ENCODE peak calls at places on chromosomes 4 and X, in six cellular contexts. One of them, this sample, is unnamed.

GRCh38 chrX:124414281-124414680 is 67.9 kb downstream of the SH2D1A start:
- DNase-seq in tibial nerve: no peak
- DNase-seq in heart right ventricle: no peak
- DNase-seq in endodermal cell: no peak
- DNase-seq in fibroblast of lung: no peak
- DNase-seq in ovary: no peak
- DNase-seq in this sample: no peak

GRCh38 chrX:13001961-13002671 is 27.2 kb downstream of the TMSB4X start:
- DNase-seq in tibial nerve: no peak
- DNase-seq in heart right ventricle: no peak
- DNase-seq in endodermal cell: no peak
- DNase-seq in fibroblast of lung: peak; percentile 32
- DNase-seq in ovary: no peak
- DNase-seq in this sample: no peak

GRCh38 chr4:6105311-6105911 is 87.2 kb upstream of the C4orf50 start:
- DNase-seq in tibial nerve: no peak
- DNase-seq in heart right ventricle: no peak
- DNase-seq in endodermal cell: peak; percentile 57
- DNase-seq in fibroblast of lung: no peak
- DNase-seq in ovary: no peak
- DNase-seq in this sample: no peak

GRCh38 chr4:3337357-3337732 is 44.5 kb downstream of the RGS12 start:
- DNase-seq in tibial nerve: no peak
- DNase-seq in heart right ventricle: no peak
- DNase-seq in endodermal cell: no peak
- DNase-seq in fibroblast of lung: no peak
- DNase-seq in ovary: no peak
- DNase-seq in this sample: no peak

GRCh38 chr4:186149872-186150271 is 41.5 kb upstream of the CYP4V2 start:
- DNase-seq in tibial nerve: peak; percentile 72
- DNase-seq in heart right ventricle: peak; percentile 70
- DNase-seq in endodermal cell: peak; percentile 96
- DNase-seq in fibroblast of lung: no peak
- DNase-seq in ovary: peak; percentile 62
- DNase-seq in this sample: no peak

GRCh38 chr4:84750956-84751275 is 168.0 kb downstream of the CDS1 start:
- DNase-seq in tibial nerve: no peak
- DNase-seq in heart right ventricle: no peak
- DNase-seq in endodermal cell: no peak
- DNase-seq in fibroblast of lung: no peak
- DNase-seq in ovary: no peak
- DNase-seq in this sample: no peak

GRCh38 chr4:39526810-39527295 is 386 bp downstream of the UGDH start:
- DNase-seq in tibial nerve: peak; percentile 18
- DNase-seq in heart right ventricle: no peak
- DNase-seq in endodermal cell: no peak
- DNase-seq in fibroblast of lung: peak; percentile 24
- DNase-seq in ovary: no peak
- DNase-seq in this sample: no peak

GRCh38 chr4:304987-305680 is at the start of gene ZNF732:
- DNase-seq in tibial nerve: no peak
- DNase-seq in heart right ventricle: peak; percentile 18
- DNase-seq in endodermal cell: no peak
- DNase-seq in fibroblast of lung: peak; percentile 83
- DNase-seq in ovary: peak; percentile 26
- DNase-seq in this sample: peak; percentile 3

GRCh38 chr4:74823194-74823593 is 28.9 kb upstream of the BTC start:
- DNase-seq in tibial nerve: no peak
- DNase-seq in heart right ventricle: no peak
- DNase-seq in endodermal cell: no peak
- DNase-seq in fibroblast of lung: no peak
- DNase-seq in ovary: no peak
- DNase-seq in this sample: no peak

GRCh38 chr4:187480146-187481145 is 515.1 kb upstream of the ZFP42 start:
- DNase-seq in tibial nerve: peak; percentile 11
- DNase-seq in heart right ventricle: no peak
- DNase-seq in endodermal cell: no peak
- DNase-seq in fibroblast of lung: peak; percentile 39
- DNase-seq in ovary: no peak
- DNase-seq in this sample: no peak

GRCh38 chr4:123361195-123361861 is 35.3 kb upstream of the SPRY1 start:
- DNase-seq in tibial nerve: no peak
- DNase-seq in heart right ventricle: no peak
- DNase-seq in endodermal cell: no peak
- DNase-seq in fibroblast of lung: peak; percentile 86
- DNase-seq in ovary: no peak
- DNase-seq in this sample: peak; percentile 86

GRCh38 chr4:24752140-24752539 is 43.2 kb upstream of the SOD3 start:
- DNase-seq in tibial nerve: no peak
- DNase-seq in heart right ventricle: no peak
- DNase-seq in endodermal cell: no peak
- DNase-seq in fibroblast of lung: no peak
- DNase-seq in ovary: no peak
- DNase-seq in this sample: no peak

GRCh38 chr4:63029380-63029779 is 1379.9 kb downstream of the TECRL start:
- DNase-seq in tibial nerve: no peak
- DNase-seq in heart right ventricle: no peak
- DNase-seq in endodermal cell: no peak
- DNase-seq in fibroblast of lung: no peak
- DNase-seq in ovary: no peak
- DNase-seq in this sample: no peak

GRCh38 chrX:110915579-110915978 is 120.0 kb upstream of the CHRDL1 start:
- DNase-seq in tibial nerve: no peak
- DNase-seq in heart right ventricle: no peak
- DNase-seq in endodermal cell: no peak
- DNase-seq in fibroblast of lung: no peak
- DNase-seq in ovary: no peak
- DNase-seq in this sample: no peak

GRCh38 chr4:6855692-6856297 is 53.8 kb upstream of the TBC1D14 start:
- DNase-seq in tibial nerve: no peak
- DNase-seq in heart right ventricle: no peak
- DNase-seq in endodermal cell: no peak
- DNase-seq in fibroblast of lung: peak; percentile 77
- DNase-seq in ovary: no peak
- DNase-seq in this sample: no peak

DNA sequence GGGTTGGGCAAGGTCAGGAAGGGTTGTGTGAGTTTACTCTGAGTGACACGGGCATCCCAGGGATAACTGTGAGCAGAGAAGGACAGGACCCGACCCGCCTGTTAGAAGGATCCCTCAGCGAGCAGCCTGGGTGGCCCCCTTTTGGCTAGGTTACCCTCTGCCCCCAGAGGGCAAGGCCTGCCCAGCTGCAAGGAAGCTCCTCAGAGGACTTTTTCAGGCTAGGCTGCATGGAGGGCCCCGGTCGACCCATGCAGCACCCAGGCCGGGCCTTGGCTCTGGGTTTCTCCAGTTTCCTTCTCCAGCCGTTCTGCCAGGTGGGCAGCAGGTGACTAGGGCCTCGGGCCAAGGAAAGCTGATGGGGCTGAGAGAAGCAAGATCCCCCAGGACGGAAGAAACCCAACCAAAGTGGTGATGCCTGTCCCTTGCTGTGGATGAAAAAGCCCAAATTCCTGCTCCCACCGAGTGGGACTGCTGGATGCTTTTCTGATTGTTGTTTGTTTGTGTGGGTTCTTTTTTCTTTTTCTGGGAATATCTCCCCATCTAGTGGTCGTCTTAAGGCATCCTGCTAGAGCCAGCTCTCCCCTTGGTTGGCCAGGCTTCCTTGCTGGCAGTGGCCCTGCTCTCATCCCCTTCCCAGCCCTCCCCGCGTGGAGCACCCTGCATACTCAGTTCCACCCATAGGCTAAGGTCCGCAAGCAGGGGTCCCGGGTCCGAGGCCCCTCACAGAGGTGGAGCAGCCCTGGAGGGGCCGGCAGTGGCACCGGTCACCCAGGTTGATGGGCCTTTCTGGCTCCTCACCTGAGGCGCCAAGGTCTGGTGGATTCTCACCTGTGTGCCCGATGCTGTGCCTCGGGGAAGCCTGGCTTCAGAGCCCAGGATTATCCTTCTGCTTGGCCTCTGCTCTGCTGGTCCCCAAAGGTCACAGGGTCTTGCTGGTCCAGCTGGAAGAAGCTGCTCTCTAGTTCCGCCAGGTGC is 1.8 kb downstream of the ZFP92 start:
- DNase-seq in tibial nerve: no peak
- DNase-seq in heart right ventricle: no peak
- DNase-seq in endodermal cell: no peak
- DNase-seq in fibroblast of lung: no peak
- DNase-seq in ovary: no peak
- DNase-seq in this sample: no peak
- TF ChIP-seq CTCF in tibial nerve: no peak
- TF ChIP-seq CTCF in heart right ventricle: no peak
- TF ChIP-seq CTCF in endodermal cell: peak; percentile 48
- TF ChIP-seq CTCF in fibroblast of lung: no peak
- TF ChIP-seq CTCF in ovary: no peak
- TF ChIP-seq CTCF in this sample: no peak

DNA sequence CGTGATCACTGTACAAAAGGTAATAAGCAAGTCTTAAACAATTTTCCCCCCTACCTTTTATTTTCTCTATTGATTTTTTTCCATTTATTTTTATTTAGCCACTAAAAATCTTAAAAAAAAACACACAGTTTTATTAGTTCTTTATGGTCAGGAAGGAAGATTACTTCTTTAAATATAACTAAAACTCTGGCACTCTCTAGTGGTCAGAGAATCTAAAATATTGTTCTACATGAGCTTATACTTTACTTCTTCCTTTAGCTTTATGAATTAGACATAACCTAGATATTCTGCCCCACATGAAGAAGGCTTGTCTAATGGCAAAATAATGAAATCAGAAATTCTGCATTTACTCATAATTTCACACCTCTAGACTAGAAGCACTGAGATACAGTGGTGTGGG is 135.2 kb downstream of the PDE5A start:
- DNase-seq in tibial nerve: no peak
- DNase-seq in heart right ventricle: no peak
- DNase-seq in endodermal cell: no peak
- DNase-seq in fibroblast of lung: no peak
- DNase-seq in ovary: no peak
- DNase-seq in this sample: no peak
- TF ChIP-seq CTCF in tibial nerve: no peak
- TF ChIP-seq CTCF in heart right ventricle: peak; percentile 31
- TF ChIP-seq CTCF in endodermal cell: peak; percentile 16
- TF ChIP-seq CTCF in fibroblast of lung: no peak
- TF ChIP-seq CTCF in ovary: no peak
- TF ChIP-seq CTCF in this sample: no peak

GRCh38 chrX:11908371-11908770 is 150.3 kb downstream of the MSL3 start:
- DNase-seq in tibial nerve: no peak
- DNase-seq in heart right ventricle: no peak
- DNase-seq in endodermal cell: peak; percentile 50
- DNase-seq in fibroblast of lung: peak; percentile 23
- DNase-seq in ovary: no peak
- DNase-seq in this sample: no peak
- TF ChIP-seq CTCF in tibial nerve: no peak
- TF ChIP-seq CTCF in heart right ventricle: peak; percentile 14
- TF ChIP-seq CTCF in endodermal cell: peak; percentile 71
- TF ChIP-seq CTCF in fibroblast of lung: peak; percentile 46
- TF ChIP-seq CTCF in ovary: no peak
- TF ChIP-seq CTCF in this sample: peak; percentile 35

GRCh38 chr4:52670739-52671138 is 11.6 kb upstream of the USP46 start:
- DNase-seq in tibial nerve: no peak
- DNase-seq in heart right ventricle: no peak
- DNase-seq in endodermal cell: no peak
- DNase-seq in fibroblast of lung: no peak
- DNase-seq in ovary: no peak
- DNase-seq in this sample: no peak
- TF ChIP-seq CTCF in tibial nerve: no peak
- TF ChIP-seq CTCF in heart right ventricle: no peak
- TF ChIP-seq CTCF in endodermal cell: peak; percentile 29
- TF ChIP-seq CTCF in fibroblast of lung: peak; percentile 12
- TF ChIP-seq CTCF in ovary: no peak
- TF ChIP-seq CTCF in this sample: no peak

GRCh38 chrX:138711399-138712347 is at the start of gene FGF13:
- DNase-seq in tibial nerve: no peak
- DNase-seq in heart right ventricle: peak; percentile 11
- DNase-seq in endodermal cell: peak; percentile 85
- DNase-seq in fibroblast of lung: peak; percentile 27
- DNase-seq in ovary: peak; percentile 25
- DNase-seq in this sample: no peak
- TF ChIP-seq CTCF in tibial nerve: no peak
- TF ChIP-seq CTCF in heart right ventricle: peak; percentile 29
- TF ChIP-seq CTCF in endodermal cell: peak; percentile 78
- TF ChIP-seq CTCF in fibroblast of lung: peak; percentile 13
- TF ChIP-seq CTCF in ovary: no peak
- TF ChIP-seq CTCF in this sample: peak; percentile 17

DNA sequence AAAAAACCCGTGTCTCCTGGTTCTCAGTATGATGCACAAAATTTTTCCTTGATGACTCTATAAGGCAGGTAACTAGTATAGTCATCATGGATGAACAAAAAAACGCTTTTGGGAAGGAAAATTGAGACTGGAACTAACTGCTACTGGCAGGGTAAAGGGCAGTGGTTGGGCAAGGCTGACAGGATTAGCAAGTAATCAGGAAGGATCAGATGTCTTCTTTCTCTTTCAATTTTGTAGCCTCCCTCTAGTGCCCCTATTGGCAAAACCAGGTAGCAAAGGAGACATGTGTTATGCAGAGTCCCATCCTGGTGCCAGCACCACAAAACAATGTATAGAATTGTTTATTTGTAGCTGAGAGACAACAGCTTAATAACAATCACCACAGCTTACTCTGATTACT is 12.8 kb upstream of the SLITRK4 start:
- DNase-seq in tibial nerve: peak; percentile 17
- DNase-seq in heart right ventricle: no peak
- DNase-seq in endodermal cell: peak; percentile 72
- DNase-seq in fibroblast of lung: no peak
- DNase-seq in ovary: no peak
- DNase-seq in this sample: no peak
- TF ChIP-seq CTCF in tibial nerve: no peak
- TF ChIP-seq CTCF in heart right ventricle: no peak
- TF ChIP-seq CTCF in endodermal cell: peak; percentile 68
- TF ChIP-seq CTCF in fibroblast of lung: peak; percentile 7
- TF ChIP-seq CTCF in ovary: no peak
- TF ChIP-seq CTCF in this sample: no peak